ENCODE peak calls at places on chromosomes 3 and 15, in eight cellular contexts. V is GM23248, F is GM23338, P is neural progenitor cell, G is HepG2, J is K562, W is hepatocyte, I is PC-3. N is an unnamed sample.

GRCh38 chr3:12351145-12351544 is 62.3 kb downstream of the PPARG start:
- DNase-seq in V (peak; percentile 42), F (no peak), P (no peak), G (no peak), J (no peak), W (no peak), I (no peak), N (peak; percentile 60)

GRCh38 chr3:185145511-185145910 is 7.3 kb downstream of the C3orf70 start:
- DNase-seq in V (no peak), F (no peak), P (no peak), G (no peak), J (no peak), W (no peak), I (no peak), N (no peak)

GRCh38 chr15:75153084-75153483 is 48.6 kb upstream of the C15orf39 start:
- DNase-seq in V (peak; percentile 39), F (peak; percentile 23), P (no peak), G (peak; percentile 82), J (peak; percentile 77), W (no peak), I (peak; percentile 55), N (peak; percentile 31)

GRCh38 chr3:143360244-143360643 is 240.7 kb downstream of the CHST2 start:
- DNase-seq in V (peak; percentile 24), F (no peak), P (no peak), G (no peak), J (no peak), W (no peak), I (no peak), N (peak; percentile 66)

GRCh38 chr3:173584834-173585831 is 187.6 kb downstream of the NLGN1 start:
- DNase-seq in V (peak; percentile 86), F (peak; percentile 82), P (peak; percentile 83), G (no peak), J (no peak), W (peak; percentile 65), I (peak; percentile 39), N (peak; percentile 79)

GRCh38 chr15:71328453-71328852 is 213.2 kb downstream of the THSD4 start:
- DNase-seq in V (no peak), F (no peak), P (no peak), G (peak; percentile 23), J (no peak), W (peak; percentile 36), I (no peak), N (no peak)

GRCh38 chr3:190097617-190098016 is 23.1 kb downstream of the P3H2 start:
- DNase-seq in V (no peak), F (peak; percentile 57), P (peak; percentile 56), G (no peak), J (no peak), W (no peak), I (no peak), N (no peak)

GRCh38 chr15:55526559-55527036 is 18.6 kb upstream of the DNAAF4 start:
- DNase-seq in V (peak; percentile 79), F (peak; percentile 87), P (peak; percentile 63), G (peak; percentile 63), J (peak; percentile 46), W (peak; percentile 46), I (peak; percentile 53), N (peak; percentile 74)

GRCh38 chr3:47476330-47476626 is 537 bp upstream of the SCAP start:
- DNase-seq in V (no peak), F (no peak), P (no peak), G (no peak), J (no peak), W (no peak), I (no peak), N (no peak)

GRCh38 chr3:47475570-47476329 is at the start of gene SCAP:
- DNase-seq in V (peak; percentile 89), F (peak; percentile 95), P (peak; percentile 97), G (peak; percentile 85), J (peak; percentile 95), W (peak; percentile 94), I (peak; percentile 91), N (peak; percentile 83)

GRCh38 chr3:47476644-47477199 is 981 bp upstream of the SCAP start:
- DNase-seq in V (no peak), F (no peak), P (no peak), G (no peak), J (no peak), W (no peak), I (no peak), N (no peak)

GRCh38 chr3:47475029-47475569 is 642 bp downstream of the SCAP start:
- DNase-seq in V (peak; percentile 69), F (peak; percentile 34), P (peak; percentile 66), G (peak; percentile 25), J (peak; percentile 36), W (peak; percentile 45), I (peak; percentile 51), N (peak; percentile 40)

DNA sequence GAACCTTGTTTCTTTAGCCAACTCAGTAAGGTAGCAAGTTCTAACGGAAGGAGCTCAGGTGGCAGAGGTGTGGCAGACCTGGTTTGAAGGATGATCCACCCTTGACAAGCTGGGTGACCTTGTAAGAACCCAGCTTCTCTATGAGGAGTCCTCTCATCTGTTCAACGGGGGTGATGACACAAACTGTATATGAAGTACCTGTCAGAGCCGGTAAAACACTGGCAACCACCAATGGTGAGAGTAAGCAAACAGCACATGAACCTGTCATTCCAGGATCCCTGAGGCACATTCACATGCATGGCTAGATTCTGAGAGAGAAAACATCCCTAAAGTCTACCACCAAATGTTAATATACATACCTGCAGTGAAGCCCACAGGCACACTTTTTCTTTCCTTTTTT is 2.4 kb downstream of the SCAP start:
- DNase-seq in V (no peak), F (no peak), P (no peak), G (peak; percentile 21), J (no peak), W (peak; percentile 32), I (peak; percentile 49), N (no peak)
- H3K27ac ChIP-seq in V (no peak overlapping the region), F (peak overlapping the region; percentile 39), P (no peak overlapping the region), G (peak overlapping the region; percentile 42), J (peak overlapping the region; percentile 25), W (peak overlapping the region; percentile 7), I (no peak overlapping the region), N (no peak overlapping the region)

GRCh38 chr15:68055224-68055705 is 1.1 kb downstream of the PIAS1 start:
- DNase-seq in V (peak; percentile 81), F (peak; percentile 43), P (peak; percentile 56), G (no peak), J (no peak), W (peak; percentile 62), I (peak; percentile 53), N (peak; percentile 56)

GRCh38 chr15:68054658-68055223 is 626 bp downstream of the PIAS1 start:
- DNase-seq in V (peak; percentile 69), F (peak; percentile 90), P (peak; percentile 87), G (peak; percentile 44), J (peak; percentile 83), W (peak; percentile 85), I (no peak), N (peak; percentile 39)

GRCh38 chr15:68057758-68058157 is 3.6 kb downstream of the PIAS1 start:
- DNase-seq in V (no peak), F (peak; percentile 30), P (peak; percentile 68), G (peak; percentile 28), J (no peak), W (no peak), I (no peak), N (no peak)

GRCh38 chr15:68057089-68057488 is 3.0 kb downstream of the PIAS1 start:
- DNase-seq in V (peak; percentile 15), F (no peak), P (no peak), G (no peak), J (no peak), W (no peak), I (no peak), N (peak; percentile 20)

DNA sequence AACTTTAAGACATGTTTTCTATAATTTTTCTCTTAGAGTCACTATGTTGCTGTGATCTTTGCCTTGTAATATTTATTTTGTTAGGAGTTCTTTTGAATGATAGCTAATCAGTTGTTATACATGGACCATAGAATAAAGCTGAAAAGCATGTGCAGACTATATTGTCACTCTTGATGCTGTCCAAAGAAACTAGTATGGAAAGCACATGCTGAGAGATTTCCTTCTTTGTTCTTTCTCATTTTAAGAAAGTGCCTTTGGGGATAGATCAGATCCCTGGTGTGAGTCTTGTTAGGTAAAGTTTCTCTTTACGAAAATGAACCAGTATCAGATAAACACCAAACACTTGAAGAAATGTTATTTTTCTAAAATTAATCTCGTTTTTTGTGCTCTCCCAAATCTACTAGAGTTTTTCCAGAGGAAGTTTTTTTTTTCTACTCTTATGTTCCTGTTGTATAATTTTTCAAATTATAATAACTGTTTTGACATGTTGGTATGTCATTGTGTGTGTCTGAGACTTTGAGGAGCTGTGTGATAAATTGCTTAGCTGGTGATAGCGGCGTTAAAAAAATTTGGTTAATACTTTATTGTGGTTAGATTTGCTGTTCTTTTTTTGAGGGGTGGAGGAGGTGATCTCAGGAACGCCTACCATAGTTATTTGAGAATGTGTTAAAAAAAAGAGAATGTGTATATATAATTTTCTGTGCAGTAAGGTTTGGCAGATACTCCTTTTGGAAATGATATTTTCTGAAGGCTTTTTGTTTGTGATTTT is 2.2 kb downstream of the PIAS1 start:
- DNase-seq in V (peak; percentile 9), F (no peak), P (peak; percentile 21), G (no peak), J (no peak), W (no peak), I (no peak), N (no peak)
- H4K20me1 ChIP-seq in V (peaks cover 36% of the 10 kb centered on the region), F (peaks cover 21% of the 10 kb centered on the region), P (peaks cover 61% of the 10 kb centered on the region), G (peaks cover 32% of the 10 kb centered on the region), J (peaks cover 4% of the 10 kb centered on the region), W (peaks cover 45% of the 10 kb centered on the region), I (peaks cover 29% of the 10 kb centered on the region), N (peaks cover 5% of the 10 kb centered on the region)

GRCh38 chr15:48986240-48986639 is 22.5 kb upstream of the SHC4 start:
- DNase-seq in V (no peak), F (no peak), P (no peak), G (no peak), J (no peak), W (no peak), I (no peak), N (no peak)

GRCh38 chr15:48989175-48989574 is 25.5 kb upstream of the SHC4 start:
- DNase-seq in V (no peak), F (no peak), P (no peak), G (no peak), J (no peak), W (no peak), I (no peak), N (no peak)

GRCh38 chr15:48984811-48985352 is 21.2 kb upstream of the SHC4 start:
- DNase-seq in V (peak; percentile 67), F (peak; percentile 44), P (no peak), G (no peak), J (no peak), W (no peak), I (no peak), N (peak; percentile 36)

GRCh38 chr15:48984021-48984420 is 20.3 kb upstream of the SHC4 start:
- DNase-seq in V (no peak), F (no peak), P (no peak), G (no peak), J (no peak), W (no peak), I (peak; percentile 35), N (no peak)

GRCh38 chr15:48987142-48987541 is 23.4 kb upstream of the SHC4 start:
- DNase-seq in V (no peak), F (no peak), P (no peak), G (no peak), J (no peak), W (no peak), I (no peak), N (no peak)
- TF ChIP-seq EZH2 in V (no peak), F (no peak), P (no peak), G (no peak), J (no peak), W (no peak), I (no peak), N (no peak)

DNA sequence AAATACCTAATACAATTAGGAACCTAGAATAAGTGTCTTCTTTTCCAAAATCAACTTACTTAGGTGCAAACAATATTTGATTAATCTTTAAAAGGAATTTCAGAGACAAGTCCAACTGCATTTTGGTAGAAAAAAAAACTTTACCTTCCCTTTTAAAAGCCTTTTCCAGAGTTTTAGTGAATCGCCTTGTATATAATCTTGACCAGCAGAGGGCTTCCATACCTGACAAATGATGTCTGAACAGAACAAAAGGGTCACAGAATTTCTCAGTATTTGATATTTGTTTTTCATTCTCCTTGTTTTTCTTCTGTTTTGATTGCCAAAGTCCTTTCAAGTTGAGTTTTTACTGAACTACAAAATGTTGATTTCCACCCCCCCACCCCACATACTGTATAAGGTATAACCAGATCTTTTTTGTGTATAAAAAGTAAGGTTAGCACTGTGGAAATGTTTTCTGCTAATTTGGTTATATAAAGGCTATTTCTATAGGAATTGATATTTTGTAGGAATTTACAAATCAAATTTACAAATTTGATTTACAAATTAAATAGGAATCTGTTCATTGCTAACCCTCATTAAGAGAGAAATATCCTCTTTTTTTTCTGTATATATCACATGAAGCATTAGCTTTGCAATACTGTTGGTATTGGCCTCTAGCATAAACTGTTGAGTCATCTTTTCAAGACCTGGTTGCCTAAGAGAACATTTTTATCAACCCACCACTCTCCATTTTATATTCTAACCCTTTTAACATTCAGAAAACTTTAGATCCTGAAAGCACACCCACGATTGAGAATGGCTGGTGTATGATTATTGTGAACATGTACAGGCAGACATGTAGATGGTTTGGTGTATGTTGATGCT is 464.1 kb upstream of the RARB start:
- DNase-seq in V (peak; percentile 50), F (peak; percentile 74), P (peak; percentile 52), G (peak; percentile 15), J (no peak), W (peak; percentile 63), I (peak; percentile 48), N (peak; percentile 29)
- H3K27ac ChIP-seq in V (no peak overlapping the region), F (no peak overlapping the region), P (no peak overlapping the region), G (no peak overlapping the region), J (no peak overlapping the region), W (no peak overlapping the region), I (no peak overlapping the region), N (no peak overlapping the region)